ENCODE peak calls at places on chromosome 1, in four cellular contexts. U is hepatocyte, N is Panc1, B is heart right ventricle. C is an unnamed sample.

GRCh38 chr1:27130798-27131197 is 24.1 kb downstream of the SLC9A1 start:
- DNase-seq in U (no peak), B (peak; percentile 72), N (no peak), C (no peak)

GRCh38 chr1:90198616-90199015 is 203.7 kb downstream of the ZNF326 start:
- DNase-seq in B (no peak), U (no peak), N (no peak), C (no peak)

GRCh38 chr1:61120307-61120840 is 38.0 kb downstream of the NFIA start:
- DNase-seq in U (no peak), N (no peak), B (no peak), C (no peak)

GRCh38 chr1:229643996-229644748 is 18.1 kb downstream of the URB2 start:
- DNase-seq in N (no peak), U (no peak), B (no peak), C (no peak)

GRCh38 chr1:184986250-184986649 is 11.9 kb upstream of the NIBAN1 start:
- DNase-seq in U (peak; percentile 49), B (no peak), N (no peak), C (no peak)

GRCh38 chr1:205703072-205703471 is 22.8 kb upstream of the SLC45A3 start:
- DNase-seq in N (no peak), B (no peak), U (no peak), C (no peak)

GRCh38 chr1:182762536-182762935 is 27.0 kb upstream of the NPL start:
- DNase-seq in N (no peak), U (no peak), B (no peak), C (no peak)

GRCh38 chr1:161072751-161073449 is 3.2 kb upstream of the ARHGAP30 start:
- DNase-seq in U (no peak), N (no peak), B (no peak), C (no peak)

GRCh38 chr1:61428146-61428545 is 296.8 kb downstream of the TM2D1 start:
- DNase-seq in U (no peak), N (no peak), B (no peak), C (no peak)

GRCh38 chr1:201925961-201926585 is 20.3 kb downstream of the LMOD1 start:
- DNase-seq in U (no peak), N (no peak), B (no peak), C (no peak)

GRCh38 chr1:216475659-216476276 is 52.5 kb upstream of the USH2A start:
- DNase-seq in B (no peak), N (no peak), U (no peak), C (no peak)

GRCh38 chr1:183583466-183583865 is 6.8 kb downstream of the NCF2 start:
- DNase-seq in B (no peak), U (no peak), N (no peak), C (no peak)

GRCh38 chr1:165481820-165482532 is 37.0 kb upstream of the RXRG start:
- DNase-seq in U (peak; percentile 79), B (peak; percentile 56), N (no peak), C (peak; percentile 55)

GRCh38 chr1:29239142-29239541 is 2.8 kb downstream of the PTPRU start:
- DNase-seq in B (no peak), N (no peak), U (peak; percentile 83), C (no peak)

GRCh38 chr1:165345502-165345901 is 11.0 kb downstream of the LMX1A start:
- DNase-seq in N (no peak), B (no peak), U (no peak), C (no peak)

GRCh38 chr1:91283421-91283726 is 121.3 kb downstream of the HFM1 start:
- DNase-seq in U (no peak), B (no peak), N (no peak), C (no peak)

GRCh38 chr1:84892657-84893618 is at the start of gene LPAR3:
- DNase-seq in U (peak; percentile 44), B (peak; percentile 20), N (no peak), C (no peak)

GRCh38 chr1:8213676-8214075 is 104.2 kb upstream of the SLC45A1 start:
- DNase-seq in N (no peak), U (no peak), B (no peak), C (no peak)

GRCh38 chr1:1428174-1428573 is 7.1 kb upstream of the ANKRD65 start:
- DNase-seq in B (no peak), N (no peak), U (no peak), C (no peak)
- H3K27ac ChIP-seq in B (no peak overlapping the region), N (peak overlapping the region; percentile 91), U (no peak overlapping the region), C (no peak overlapping the region)

DNA sequence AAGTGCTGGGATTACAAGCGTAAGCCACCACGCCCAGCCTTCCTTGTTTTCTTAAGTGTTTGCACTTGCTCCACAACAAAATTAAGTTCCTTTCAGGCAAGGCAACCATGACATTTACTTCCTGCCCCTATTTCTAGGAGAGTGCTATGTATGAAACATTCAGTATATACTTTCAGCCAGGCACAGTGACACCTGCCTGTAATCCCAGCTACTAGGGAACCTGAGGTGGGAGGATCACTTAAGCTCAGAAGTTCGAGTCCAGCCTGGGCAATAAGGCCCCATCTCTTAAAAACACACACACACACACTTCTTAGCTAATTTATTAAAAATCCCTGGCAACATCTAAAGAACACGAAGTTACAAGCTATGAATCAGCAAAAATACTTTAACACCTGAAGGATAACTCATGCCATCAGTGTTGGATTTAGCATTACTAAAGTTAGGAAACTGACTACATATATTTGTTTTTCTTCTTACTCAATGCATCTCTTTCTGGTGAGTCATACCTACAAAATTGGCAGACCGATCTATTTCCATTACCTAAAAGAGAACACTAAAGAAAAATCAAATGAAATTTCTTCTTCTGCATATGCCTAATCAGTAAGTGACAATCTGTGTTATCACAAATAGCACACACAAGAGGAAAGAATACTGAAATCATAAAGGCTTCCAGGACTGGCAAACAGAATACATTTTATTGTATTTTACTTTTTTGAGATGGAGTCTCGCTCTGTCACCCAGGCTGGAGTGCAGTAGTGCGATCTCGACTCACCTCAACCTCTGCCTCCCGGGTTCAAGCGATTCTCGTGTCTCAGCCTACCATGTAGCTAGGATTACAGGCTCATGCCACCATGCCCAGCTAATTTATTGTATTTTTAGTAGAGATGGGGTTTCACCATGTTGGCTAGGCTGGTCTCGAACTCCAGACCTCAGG is 41.5 kb downstream of the RNF115 start:
- DNase-seq in B (no peak), N (peak; percentile 94), U (no peak), C (no peak)
- H3K4me1 ChIP-seq in B (peaks cover 2% of the 10 kb centered on the region), N (peaks cover 35% of the 10 kb centered on the region), U (peaks cover 6% of the 10 kb centered on the region), C (peaks cover 65% of the 10 kb centered on the region)

GRCh38 chr1:207259391-207259790 is 62.1 kb upstream of the CD55 start:
- DNase-seq in B (peak; percentile 13), U (no peak), N (no peak), C (no peak)
- TF ChIP-seq CTCF in B (peak; percentile 42), U (peak; percentile 33), N (peak; percentile 17), C (peak; percentile 33)

GRCh38 chr1:9293512-9294439 is 1.1 kb downstream of the SPSB1 start:
- DNase-seq in N (no peak), U (peak; percentile 60), B (no peak), C (no peak)

GRCh38 chr1:9296850-9297249 is 4.2 kb downstream of the SPSB1 start:
- DNase-seq in B (no peak), N (no peak), U (no peak), C (peak; percentile 63)

GRCh38 chr1:9294440-9294773 is 1.7 kb downstream of the SPSB1 start:
- DNase-seq in B (peak; percentile 26), N (no peak), U (peak; percentile 48), C (peak; percentile 54)

GRCh38 chr1:9295884-9296283 is 3.2 kb downstream of the SPSB1 start:
- DNase-seq in U (no peak), B (no peak), N (no peak), C (peak; percentile 35)

GRCh38 chr1:9294910-9295636 is 2.4 kb downstream of the SPSB1 start:
- DNase-seq in U (peak; percentile 61), B (peak; percentile 35), N (no peak), C (peak; percentile 76)
- H3K27ac ChIP-seq in U (peak overlapping the region; percentile 89), B (no peak overlapping the region), N (peak overlapping the region; percentile 80), C (peak overlapping the region; percentile 43)

DNA sequence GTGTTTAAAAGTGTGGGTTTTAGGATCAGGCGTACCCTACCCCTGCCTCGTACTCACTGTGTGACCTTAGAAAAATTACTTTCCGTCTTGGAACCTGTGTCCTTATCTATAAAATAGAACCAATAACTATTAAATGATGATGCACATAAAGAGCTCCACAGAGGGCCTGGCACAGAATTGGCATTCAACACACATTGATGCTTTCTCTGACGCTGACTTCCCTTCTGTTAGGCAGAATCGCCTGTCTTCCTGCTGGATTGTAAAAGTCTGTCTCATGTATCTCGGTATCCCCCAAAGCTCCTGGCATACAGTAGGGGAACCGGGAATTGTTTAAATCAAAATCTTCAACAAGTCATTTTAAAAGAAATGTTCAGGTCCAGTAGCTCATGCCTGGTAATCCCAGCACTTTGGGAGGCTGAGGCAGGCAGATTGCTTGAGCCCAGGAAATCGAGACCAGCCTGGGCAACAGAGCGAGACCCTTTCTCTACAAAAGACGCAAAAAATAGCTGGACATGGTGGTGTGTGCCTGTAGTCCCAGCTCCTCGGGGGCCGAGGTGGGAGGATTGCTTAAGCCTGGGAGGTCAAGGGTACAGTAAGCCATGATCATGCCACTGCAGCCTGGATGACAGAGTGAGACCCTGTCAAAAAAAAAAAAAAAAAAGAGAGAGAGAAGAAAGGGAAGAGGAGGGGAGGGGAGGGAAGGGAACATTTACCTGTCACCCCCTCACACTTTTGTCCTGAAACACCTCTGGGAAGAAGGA is 41.3 kb upstream of the FHAD1 start:
- DNase-seq in N (no peak), U (no peak), B (no peak), C (peak; percentile 13)
- H3K4me1 ChIP-seq in N (peaks cover 15% of the 10 kb centered on the region), U (peaks cover 45% of the 10 kb centered on the region), B (no peaks in the 10 kb centered on the region), C (no peaks in the 10 kb centered on the region)

C was measured in psoas muscle.